ENCODE peak calls at places on chromosomes 12 and 14, in ten cellular contexts. T is DMS153, I is pons, P is left ventricle myocardium inferior, Z is NCI-H460, M is mammary epithelial cell, B is GM04503, K is left colon, Y is GM23338, G is transverse colon. E is an unnamed sample.

GRCh38 chr12:28127455-28127854 is 62.8 kb upstream of the CCDC91 start:
- DNase-seq in T (no peak), I (no peak), P (no peak), Z (no peak), M (peak), B (no peak), K (no peak), Y (no peak), G (no peak), E (no peak)

GRCh38 chr12:16281157-16281556 is 3.7 kb upstream of the SLC15A5 start:
- DNase-seq in T (no peak), I (no peak), P (no peak), Z (peak), M (no peak), B (no peak), K (peak), Y (no peak), G (peak), E (no peak)

GRCh38 chr14:54116163-54116562 is 159.5 kb upstream of the BMP4 start:
- DNase-seq in T (no peak), I (no peak), P (no peak), Z (no peak), M (no peak), B (no peak), K (no peak), Y (no peak), G (no peak), E (no peak)

GRCh38 chr12:9827209-9827888 is at the start of gene KLRF1:
- DNase-seq in T (no peak), I (no peak), P (no peak), Z (no peak), M (no peak), B (no peak), K (no peak), Y (no peak), G (no peak), E (no peak)

GRCh38 chr12:127594351-127594970 is 672.5 kb upstream of the TMEM132C start:
- DNase-seq in T (peak), I (no peak), P (no peak), Z (no peak), M (no peak), B (no peak), K (no peak), Y (peak), G (no peak), E (no peak)

GRCh38 chr12:29088611-29089219 is 60.4 kb upstream of the FAR2 start:
- DNase-seq in T (no peak), I (no peak), P (no peak), Z (no peak), M (peak), B (no peak), K (no peak), Y (peak), G (no peak), E (no peak)

GRCh38 chr12:101666017-101666728 is 31.3 kb upstream of the CHPT1 start:
- DNase-seq in T (no peak), I (peak), P (no peak), Z (no peak), M (no peak), B (no peak), K (no peak), Y (no peak), G (no peak), E (no peak)

GRCh38 chr14:92039073-92039719 is 663 bp downstream of the TRIP11 start:
- DNase-seq in T (no peak), I (peak), P (no peak), Z (peak), M (peak), B (peak), K (no peak), Y (peak), G (peak), E (peak)

GRCh38 chr12:65728913-65729793 is 95.1 kb upstream of the HMGA2 start:
- DNase-seq in T (no peak), I (no peak), P (no peak), Z (no peak), M (peak), B (no peak), K (peak), Y (peak), G (peak), E (no peak)

GRCh38 chr12:117468016-117468415 is 106.6 kb upstream of the NOS1 start:
- DNase-seq in T (peak), I (no peak), P (no peak), Z (no peak), M (no peak), B (no peak), K (no peak), Y (no peak), G (no peak), E (no peak)

E was measured in right lobe of liver.